ENCODE peak calls at places on chromosomes 13 and 19, in eight cellular contexts. J is EL, F is lower leg skin, X is erythroblast, O is thoracic aorta, L is HTR-8/SVneo, D is cardiac muscle cell, R is Karpas-422. A is an unnamed sample.

GRCh38 chr13:31556376-31556775 is 182.9 kb upstream of the RXFP2 start:
- DNase-seq in L (peak), J (peak), X (no peak), R (no peak), F (no peak), D (no peak), O (no peak), A (peak)

GRCh38 chr19:49014123-49014869 is 2.6 kb downstream of the LHB start:
- DNase-seq in X (no peak), R (no peak), J (peak), F (no peak), L (no peak), O (no peak), D (no peak), A (no peak)

GRCh38 chr13:67119481-67119883 is 110.7 kb downstream of the PCDH9 start:
- DNase-seq in L (peak), J (peak), X (no peak), F (no peak), D (no peak), O (no peak), R (no peak), A (peak)

GRCh38 chr19:15296353-15296752 is 36.0 kb downstream of the BRD4 start:
- DNase-seq in R (no peak), L (no peak), J (no peak), D (peak), F (no peak), O (no peak), X (no peak), A (no peak)

GRCh38 chr13:42477588-42478190 is 96.3 kb upstream of the TNFSF11 start:
- DNase-seq in J (no peak), L (no peak), X (no peak), O (no peak), D (no peak), R (no peak), F (no peak), A (peak)

GRCh38 chr19:50039968-50040367 is 14.2 kb downstream of the ZNF473 start:
- DNase-seq in D (no peak), J (no peak), O (no peak), R (no peak), L (no peak), X (no peak), F (no peak), A (no peak)

GRCh38 chr19:27776020-27776419 is 1436.9 kb downstream of the UQCRFS1 start:
- DNase-seq in R (peak), L (no peak), F (no peak), D (no peak), O (no peak), J (peak), X (peak), A (peak)

GRCh38 chr13:24716011-24716410 is 35.8 kb downstream of the ATP12A start:
- DNase-seq in D (peak), R (no peak), F (peak), J (no peak), O (no peak), L (no peak), X (no peak), A (no peak)

GRCh38 chr13:108227651-108228272 is 9.6 kb downstream of the ABHD13 start:
- DNase-seq in O (no peak), R (peak), J (peak), F (no peak), L (no peak), X (peak), D (peak), A (peak)

GRCh38 chr13:61040180-61040579 is 375.5 kb downstream of the PCDH20 start:
- DNase-seq in F (no peak), X (no peak), L (no peak), O (no peak), R (no peak), J (no peak), D (no peak), A (peak)

GRCh38 chr19:20926796-20927195 is 3.7 kb downstream of the ZNF85 start:
- DNase-seq in X (no peak), R (no peak), D (no peak), F (no peak), L (no peak), J (peak), O (no peak), A (no peak)

GRCh38 chr13:114313061-114313860 is 1.0 kb upstream of the CHAMP1 start:
- DNase-seq in F (no peak), R (no peak), O (no peak), J (peak), L (no peak), D (no peak), X (peak), A (no peak)

GRCh38 chr13:46602531-46602930 is 49.6 kb downstream of the LRCH1 start:
- DNase-seq in O (no peak), F (no peak), D (no peak), L (no peak), X (no peak), R (no peak), J (no peak), A (no peak)

GRCh38 chr19:5143471-5144411 is 174.8 kb downstream of the KDM4B start:
- DNase-seq in J (no peak), L (no peak), O (no peak), R (peak), F (no peak), D (no peak), X (no peak), A (no peak)

GRCh38 chr13:31943591-31943990 is 88.0 kb upstream of the FRY start:
- DNase-seq in F (no peak), X (no peak), R (no peak), O (no peak), L (no peak), D (no peak), J (no peak), A (no peak)

GRCh38 chr19:17073869-17074627 is 1.2 kb downstream of the HAUS8 start:
- DNase-seq in D (no peak), F (no peak), R (peak), X (peak), L (no peak), O (no peak), J (peak), A (no peak)

GRCh38 chr13:23810842-23811241 is 78.4 kb downstream of the MIPEP start:
- DNase-seq in J (no peak), L (no peak), X (no peak), F (no peak), R (peak), D (peak), O (no peak), A (no peak)

GRCh38 chr19:55165952-55166529 is 372 bp downstream of the DNAAF3 start:
- DNase-seq in D (peak), L (peak), R (peak), J (peak), O (no peak), F (no peak), X (peak), A (peak)

GRCh38 chr19:39563408-39563807 is 23.4 kb upstream of the EID2 start:
- DNase-seq in O (no peak), L (no peak), J (peak), X (no peak), D (no peak), F (no peak), R (no peak), A (no peak)

GRCh38 chr13:94079876-94080275 is 399.6 kb downstream of the DCT start:
- DNase-seq in O (no peak), L (no peak), R (no peak), X (no peak), D (no peak), J (peak), F (no peak), A (peak)

GRCh38 chr13:30715837-30716236 is 19.5 kb upstream of the ALOX5AP start:
- DNase-seq in L (no peak), J (no peak), R (no peak), X (no peak), D (no peak), O (no peak), F (no peak), A (no peak)

GRCh38 chr13:47418206-47418920 is 521.5 kb upstream of the HTR2A start:
- DNase-seq in F (no peak), J (no peak), X (no peak), D (no peak), O (no peak), L (no peak), R (no peak), A (no peak)

GRCh38 chr19:18218159-18218558 is 8.1 kb downstream of the PDE4C start:
- DNase-seq in D (no peak), O (no peak), L (no peak), X (no peak), J (no peak), F (no peak), R (no peak), A (no peak)

GRCh38 chr19:29507081-29507860 is 18.5 kb upstream of the VSTM2B start:
- DNase-seq in F (no peak), L (no peak), O (no peak), X (no peak), R (no peak), J (no peak), D (no peak), A (no peak)

GRCh38 chr19:8335343-8336071 is 7.6 kb downstream of the KANK3 start:
- DNase-seq in L (no peak), O (no peak), F (no peak), J (no peak), X (peak), R (peak), D (peak), A (no peak)

GRCh38 chr19:39843919-39844793 is 2.0 kb downstream of the FBL start:
- DNase-seq in X (peak), F (no peak), R (peak), J (peak), D (peak), O (no peak), L (peak), A (peak)

GRCh38 chr19:44570984-44571684 is 41.7 kb upstream of the CEACAM20 start:
- DNase-seq in X (peak), D (peak), L (peak), O (peak), R (peak), J (peak), F (no peak), A (peak)

GRCh38 chr19:12703056-12703455 is 6.6 kb upstream of the FBXW9 start:
- DNase-seq in R (peak), O (no peak), F (no peak), J (peak), L (peak), D (peak), X (peak), A (peak)

GRCh38 chr13:106028916-106029315 is 506.5 kb downstream of the EFNB2 start:
- DNase-seq in F (no peak), L (no peak), R (no peak), X (no peak), D (no peak), J (peak), O (no peak), A (peak)

A was measured in astrocyte of the spinal cord.